ENCODE peak calls at places on chromosomes 12 and 14, in seven cellular contexts. K, U, E, I, W, S and N are unnamed samples.

GRCh38 chr14:96965885-96966595 is 168.9 kb downstream of the VRK1 start:
- DNase-seq in W (no peak), I (no peak), S (no peak), E (no peak), K (no peak), U (no peak), N (no peak)

GRCh38 chr12:110077769-110078168 is 29.4 kb upstream of the C12orf76 start:
- DNase-seq in E (no peak), W (no peak), S (no peak), K (no peak), U (no peak), I (no peak), N (no peak)

GRCh38 chr14:104844306-104845032 is 20.6 kb upstream of the CEP170B start:
- DNase-seq in U (no peak), I (no peak), K (no peak), S (no peak), E (no peak), W (no peak), N (no peak)

GRCh38 chr12:79424109-79424721 is 266.5 kb downstream of the PAWR start:
- DNase-seq in W (peak; percentile 94), E (peak; percentile 94), K (no peak), I (no peak), U (peak; percentile 93), S (no peak), N (peak; percentile 85)

GRCh38 chr14:100288382-100289185 is 17.7 kb downstream of the SLC25A29 start:
- DNase-seq in U (no peak), W (no peak), I (no peak), S (no peak), E (peak; percentile 54), K (no peak), N (no peak)

GRCh38 chr12:12985817-12986408 is 14.2 kb downstream of the HEBP1 start:
- DNase-seq in W (peak; percentile 35), I (no peak), E (peak; percentile 22), S (no peak), U (no peak), K (no peak), N (no peak)

GRCh38 chr14:86665975-86666374 is 1136.0 kb downstream of the FLRT2 start:
- DNase-seq in I (no peak), W (no peak), K (no peak), U (no peak), E (no peak), S (no peak), N (no peak)

GRCh38 chr12:31031951-31032335 is 41.7 kb upstream of the DDX11 start:
- DNase-seq in U (no peak), E (no peak), K (no peak), I (no peak), W (no peak), S (no peak), N (no peak)

GRCh38 chr12:66036317-66036716 is 94.2 kb downstream of the LLPH start:
- DNase-seq in U (peak; percentile 85), E (peak; percentile 98), W (peak; percentile 97), S (no peak), K (no peak), I (no peak), N (peak; percentile 36)